ENCODE peak calls at places on chromosome 15, in ten cellular contexts. One of them, this sample, is unnamed.

GRCh38 chr15:88998980-88999713 is 86.0 kb upstream of the MFGE8 start:
- DNase-seq in fibroblast of pulmonary artery: no peak
- DNase-seq in WERI-Rb-1: no peak
- DNase-seq in brain microvascular endothelial cell: no peak
- DNase-seq in mammary epithelial cell: no peak
- DNase-seq in cardiac fibroblast: no peak
- DNase-seq in cardiac muscle cell: no peak
- DNase-seq in fibroblast of the aortic adventitia: no peak
- DNase-seq in right lobe of liver: no peak
- DNase-seq in effector memory CD4-positive, alpha-beta T cell: no peak
- DNase-seq in this sample: no peak

GRCh38 chr15:77819841-77820728 is 187.4 kb upstream of the LINGO1 start:
- DNase-seq in fibroblast of pulmonary artery: no peak
- DNase-seq in WERI-Rb-1: peak; percentile 87
- DNase-seq in brain microvascular endothelial cell: no peak
- DNase-seq in mammary epithelial cell: peak; percentile 17
- DNase-seq in cardiac fibroblast: peak; percentile 19
- DNase-seq in cardiac muscle cell: peak; percentile 70
- DNase-seq in fibroblast of the aortic adventitia: no peak
- DNase-seq in right lobe of liver: no peak
- DNase-seq in effector memory CD4-positive, alpha-beta T cell: no peak
- DNase-seq in this sample: no peak

GRCh38 chr15:73082719-73083275 is 30.5 kb downstream of the NEO1 start:
- DNase-seq in fibroblast of pulmonary artery: no peak
- DNase-seq in WERI-Rb-1: no peak
- DNase-seq in brain microvascular endothelial cell: no peak
- DNase-seq in mammary epithelial cell: no peak
- DNase-seq in cardiac fibroblast: no peak
- DNase-seq in cardiac muscle cell: peak; percentile 19
- DNase-seq in fibroblast of the aortic adventitia: no peak
- DNase-seq in right lobe of liver: no peak
- DNase-seq in effector memory CD4-positive, alpha-beta T cell: no peak
- DNase-seq in this sample: no peak

GRCh38 chr15:88091444-88092016 is 165.0 kb downstream of the NTRK3 start:
- DNase-seq in fibroblast of pulmonary artery: no peak
- DNase-seq in WERI-Rb-1: no peak
- DNase-seq in brain microvascular endothelial cell: no peak
- DNase-seq in mammary epithelial cell: no peak
- DNase-seq in cardiac fibroblast: no peak
- DNase-seq in cardiac muscle cell: no peak
- DNase-seq in fibroblast of the aortic adventitia: no peak
- DNase-seq in right lobe of liver: no peak
- DNase-seq in effector memory CD4-positive, alpha-beta T cell: no peak
- DNase-seq in this sample: no peak

GRCh38 chr15:31278056-31278445 is 48.6 kb upstream of the KLF13 start:
- DNase-seq in fibroblast of pulmonary artery: no peak
- DNase-seq in WERI-Rb-1: no peak
- DNase-seq in brain microvascular endothelial cell: no peak
- DNase-seq in mammary epithelial cell: no peak
- DNase-seq in cardiac fibroblast: no peak
- DNase-seq in cardiac muscle cell: no peak
- DNase-seq in fibroblast of the aortic adventitia: no peak
- DNase-seq in right lobe of liver: peak; percentile 41
- DNase-seq in effector memory CD4-positive, alpha-beta T cell: no peak
- DNase-seq in this sample: no peak

GRCh38 chr15:83092309-83092976 is 15.0 kb upstream of the TM6SF1 start:
- DNase-seq in fibroblast of pulmonary artery: peak; percentile 84
- DNase-seq in WERI-Rb-1: peak; percentile 42
- DNase-seq in brain microvascular endothelial cell: peak; percentile 77
- DNase-seq in mammary epithelial cell: peak; percentile 27
- DNase-seq in cardiac fibroblast: peak; percentile 73
- DNase-seq in cardiac muscle cell: peak; percentile 57
- DNase-seq in fibroblast of the aortic adventitia: peak; percentile 74
- DNase-seq in right lobe of liver: no peak
- DNase-seq in effector memory CD4-positive, alpha-beta T cell: no peak
- DNase-seq in this sample: peak; percentile 66

GRCh38 chr15:70503073-70503745 is 260.1 kb downstream of the UACA start:
- DNase-seq in fibroblast of pulmonary artery: no peak
- DNase-seq in WERI-Rb-1: no peak
- DNase-seq in brain microvascular endothelial cell: no peak
- DNase-seq in mammary epithelial cell: no peak
- DNase-seq in cardiac fibroblast: no peak
- DNase-seq in cardiac muscle cell: no peak
- DNase-seq in fibroblast of the aortic adventitia: no peak
- DNase-seq in right lobe of liver: no peak
- DNase-seq in effector memory CD4-positive, alpha-beta T cell: no peak
- DNase-seq in this sample: no peak

GRCh38 chr15:100032358-100033080 is 299.3 kb upstream of the LYSMD4 start:
- DNase-seq in fibroblast of pulmonary artery: peak; percentile 8
- DNase-seq in WERI-Rb-1: no peak
- DNase-seq in brain microvascular endothelial cell: peak; percentile 17
- DNase-seq in mammary epithelial cell: no peak
- DNase-seq in cardiac fibroblast: peak; percentile 8
- DNase-seq in cardiac muscle cell: no peak
- DNase-seq in fibroblast of the aortic adventitia: peak; percentile 6
- DNase-seq in right lobe of liver: no peak
- DNase-seq in effector memory CD4-positive, alpha-beta T cell: no peak
- DNase-seq in this sample: no peak

GRCh38 chr15:39171944-39172368 is 408.9 kb upstream of the THBS1 start:
- DNase-seq in fibroblast of pulmonary artery: peak; percentile 99
- DNase-seq in WERI-Rb-1: peak; percentile 35
- DNase-seq in brain microvascular endothelial cell: peak; percentile 96
- DNase-seq in mammary epithelial cell: peak; percentile 97
- DNase-seq in cardiac fibroblast: peak; percentile 99
- DNase-seq in cardiac muscle cell: peak; percentile 87
- DNase-seq in fibroblast of the aortic adventitia: peak; percentile 98
- DNase-seq in right lobe of liver: peak; percentile 48
- DNase-seq in effector memory CD4-positive, alpha-beta T cell: no peak
- DNase-seq in this sample: peak; percentile 70

GRCh38 chr15:41332788-41333527 is at the start of gene NUSAP1:
- DNase-seq in fibroblast of pulmonary artery: no peak
- DNase-seq in WERI-Rb-1: no peak
- DNase-seq in brain microvascular endothelial cell: no peak
- DNase-seq in mammary epithelial cell: no peak
- DNase-seq in cardiac fibroblast: no peak
- DNase-seq in cardiac muscle cell: no peak
- DNase-seq in fibroblast of the aortic adventitia: no peak
- DNase-seq in right lobe of liver: no peak
- DNase-seq in effector memory CD4-positive, alpha-beta T cell: no peak
- DNase-seq in this sample: no peak

GRCh38 chr15:41331833-41332787 is at the start of gene OIP5:
- DNase-seq in fibroblast of pulmonary artery: peak; percentile 100
- DNase-seq in WERI-Rb-1: peak; percentile 99
- DNase-seq in brain microvascular endothelial cell: peak; percentile 100
- DNase-seq in mammary epithelial cell: peak; percentile 100
- DNase-seq in cardiac fibroblast: peak; percentile 100
- DNase-seq in cardiac muscle cell: peak; percentile 100
- DNase-seq in fibroblast of the aortic adventitia: peak; percentile 99
- DNase-seq in right lobe of liver: peak; percentile 99
- DNase-seq in effector memory CD4-positive, alpha-beta T cell: peak; percentile 98
- DNase-seq in this sample: peak; percentile 99

GRCh38 chr15:41334293-41335120 is 1.8 kb downstream of the NUSAP1 start:
- DNase-seq in fibroblast of pulmonary artery: no peak
- DNase-seq in WERI-Rb-1: no peak
- DNase-seq in brain microvascular endothelial cell: no peak
- DNase-seq in mammary epithelial cell: no peak
- DNase-seq in cardiac fibroblast: no peak
- DNase-seq in cardiac muscle cell: no peak
- DNase-seq in fibroblast of the aortic adventitia: no peak
- DNase-seq in right lobe of liver: no peak
- DNase-seq in effector memory CD4-positive, alpha-beta T cell: no peak
- DNase-seq in this sample: no peak

GRCh38 chr15:41336549-41336948 is 3.9 kb downstream of the NUSAP1 start:
- DNase-seq in fibroblast of pulmonary artery: no peak
- DNase-seq in WERI-Rb-1: no peak
- DNase-seq in brain microvascular endothelial cell: no peak
- DNase-seq in mammary epithelial cell: no peak
- DNase-seq in cardiac fibroblast: no peak
- DNase-seq in cardiac muscle cell: no peak
- DNase-seq in fibroblast of the aortic adventitia: no peak
- DNase-seq in right lobe of liver: no peak
- DNase-seq in effector memory CD4-positive, alpha-beta T cell: no peak
- DNase-seq in this sample: no peak

GRCh38 chr15:41331281-41331680 is 1.1 kb downstream of the OIP5 start:
- DNase-seq in fibroblast of pulmonary artery: no peak
- DNase-seq in WERI-Rb-1: no peak
- DNase-seq in brain microvascular endothelial cell: no peak
- DNase-seq in mammary epithelial cell: no peak
- DNase-seq in cardiac fibroblast: no peak
- DNase-seq in cardiac muscle cell: no peak
- DNase-seq in fibroblast of the aortic adventitia: no peak
- DNase-seq in right lobe of liver: no peak
- DNase-seq in effector memory CD4-positive, alpha-beta T cell: no peak
- DNase-seq in this sample: no peak
- H3K4me3 ChIP-seq in fibroblast of pulmonary artery: no peak overlapping the region
- H3K4me3 ChIP-seq in WERI-Rb-1: peak overlapping the region; percentile 91
- H3K4me3 ChIP-seq in brain microvascular endothelial cell: no peak overlapping the region
- H3K4me3 ChIP-seq in mammary epithelial cell: no peak overlapping the region
- H3K4me3 ChIP-seq in cardiac fibroblast: peak overlapping the region; percentile 100
- H3K4me3 ChIP-seq in cardiac muscle cell: peak overlapping the region; percentile 88
- H3K4me3 ChIP-seq in fibroblast of the aortic adventitia: no peak overlapping the region
- H3K4me3 ChIP-seq in right lobe of liver: no peak overlapping the region
- H3K4me3 ChIP-seq in effector memory CD4-positive, alpha-beta T cell: no peak overlapping the region
- H3K4me3 ChIP-seq in this sample: no peak overlapping the region

DNA sequence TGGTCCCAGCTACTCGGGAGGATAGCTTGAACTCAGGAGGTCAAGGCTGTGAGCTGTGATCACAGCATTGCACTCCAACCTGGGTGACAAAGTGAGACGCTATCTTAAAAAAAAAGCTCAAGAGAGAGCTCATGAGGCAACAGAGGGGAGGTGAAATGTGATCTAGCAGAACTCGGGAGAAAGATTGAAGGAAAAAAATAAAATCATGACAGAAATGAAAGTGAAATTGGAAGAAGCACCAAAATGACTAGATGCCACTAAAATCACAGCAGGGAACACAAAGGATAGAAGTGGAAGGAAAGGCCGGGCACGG is 109.4 kb upstream of the BNIP2 start:
- DNase-seq in fibroblast of pulmonary artery: no peak
- DNase-seq in WERI-Rb-1: no peak
- DNase-seq in brain microvascular endothelial cell: no peak
- DNase-seq in mammary epithelial cell: no peak
- DNase-seq in cardiac fibroblast: no peak
- DNase-seq in cardiac muscle cell: no peak
- DNase-seq in fibroblast of the aortic adventitia: no peak
- DNase-seq in right lobe of liver: no peak
- DNase-seq in effector memory CD4-positive, alpha-beta T cell: no peak
- DNase-seq in this sample: no peak
- H3K4me3 ChIP-seq in fibroblast of pulmonary artery: no peak overlapping the region
- H3K4me3 ChIP-seq in WERI-Rb-1: no peak overlapping the region
- H3K4me3 ChIP-seq in brain microvascular endothelial cell: no peak overlapping the region
- H3K4me3 ChIP-seq in mammary epithelial cell: no peak overlapping the region
- H3K4me3 ChIP-seq in cardiac fibroblast: no peak overlapping the region
- H3K4me3 ChIP-seq in cardiac muscle cell: no peak overlapping the region
- H3K4me3 ChIP-seq in fibroblast of the aortic adventitia: no peak overlapping the region
- H3K4me3 ChIP-seq in right lobe of liver: no peak overlapping the region
- H3K4me3 ChIP-seq in effector memory CD4-positive, alpha-beta T cell: peak overlapping the region; percentile 23
- H3K4me3 ChIP-seq in this sample: no peak overlapping the region

GRCh38 chr15:43243246-43243645 is 22.4 kb upstream of the EPB42 start:
- DNase-seq in fibroblast of pulmonary artery: no peak
- DNase-seq in WERI-Rb-1: no peak
- DNase-seq in brain microvascular endothelial cell: no peak
- DNase-seq in mammary epithelial cell: no peak
- DNase-seq in cardiac fibroblast: no peak
- DNase-seq in cardiac muscle cell: no peak
- DNase-seq in fibroblast of the aortic adventitia: no peak
- DNase-seq in right lobe of liver: peak; percentile 13
- DNase-seq in effector memory CD4-positive, alpha-beta T cell: no peak
- DNase-seq in this sample: no peak
- H3K4me3 ChIP-seq in fibroblast of pulmonary artery: no peak overlapping the region
- H3K4me3 ChIP-seq in WERI-Rb-1: no peak overlapping the region
- H3K4me3 ChIP-seq in brain microvascular endothelial cell: no peak overlapping the region
- H3K4me3 ChIP-seq in mammary epithelial cell: no peak overlapping the region
- H3K4me3 ChIP-seq in cardiac fibroblast: no peak overlapping the region
- H3K4me3 ChIP-seq in cardiac muscle cell: no peak overlapping the region
- H3K4me3 ChIP-seq in fibroblast of the aortic adventitia: no peak overlapping the region
- H3K4me3 ChIP-seq in right lobe of liver: no peak overlapping the region
- H3K4me3 ChIP-seq in effector memory CD4-positive, alpha-beta T cell: no peak overlapping the region
- H3K4me3 ChIP-seq in this sample: no peak overlapping the region

GRCh38 chr15:65306551-65306950 is 2.1 kb downstream of the RNU5B-1 start:
- DNase-seq in fibroblast of pulmonary artery: no peak
- DNase-seq in WERI-Rb-1: no peak
- DNase-seq in brain microvascular endothelial cell: no peak
- DNase-seq in mammary epithelial cell: no peak
- DNase-seq in cardiac fibroblast: no peak
- DNase-seq in cardiac muscle cell: no peak
- DNase-seq in fibroblast of the aortic adventitia: no peak
- DNase-seq in right lobe of liver: no peak
- DNase-seq in effector memory CD4-positive, alpha-beta T cell: no peak
- DNase-seq in this sample: no peak

GRCh38 chr15:65304393-65305143 is at the start of gene RNU5B-1:
- DNase-seq in fibroblast of pulmonary artery: peak; percentile 97
- DNase-seq in WERI-Rb-1: peak; percentile 95
- DNase-seq in brain microvascular endothelial cell: peak; percentile 87
- DNase-seq in mammary epithelial cell: peak; percentile 70
- DNase-seq in cardiac fibroblast: peak; percentile 96
- DNase-seq in cardiac muscle cell: peak; percentile 90
- DNase-seq in fibroblast of the aortic adventitia: peak; percentile 98
- DNase-seq in right lobe of liver: peak; percentile 80
- DNase-seq in effector memory CD4-positive, alpha-beta T cell: peak; percentile 41
- DNase-seq in this sample: peak; percentile 78

GRCh38 chr15:65303687-65304392 is 637 bp upstream of the RNU5B-1 start:
- DNase-seq in fibroblast of pulmonary artery: peak; percentile 60
- DNase-seq in WERI-Rb-1: peak; percentile 45
- DNase-seq in brain microvascular endothelial cell: peak; percentile 35
- DNase-seq in mammary epithelial cell: peak; percentile 66
- DNase-seq in cardiac fibroblast: peak; percentile 67
- DNase-seq in cardiac muscle cell: peak; percentile 55
- DNase-seq in fibroblast of the aortic adventitia: peak; percentile 62
- DNase-seq in right lobe of liver: no peak
- DNase-seq in effector memory CD4-positive, alpha-beta T cell: peak; percentile 60
- DNase-seq in this sample: no peak

GRCh38 chr15:65305776-65306175 is 1.3 kb downstream of the RNU5B-1 start:
- DNase-seq in fibroblast of pulmonary artery: no peak
- DNase-seq in WERI-Rb-1: no peak
- DNase-seq in brain microvascular endothelial cell: no peak
- DNase-seq in mammary epithelial cell: peak; percentile 85
- DNase-seq in cardiac fibroblast: no peak
- DNase-seq in cardiac muscle cell: no peak
- DNase-seq in fibroblast of the aortic adventitia: no peak
- DNase-seq in right lobe of liver: no peak
- DNase-seq in effector memory CD4-positive, alpha-beta T cell: no peak
- DNase-seq in this sample: no peak

DNA sequence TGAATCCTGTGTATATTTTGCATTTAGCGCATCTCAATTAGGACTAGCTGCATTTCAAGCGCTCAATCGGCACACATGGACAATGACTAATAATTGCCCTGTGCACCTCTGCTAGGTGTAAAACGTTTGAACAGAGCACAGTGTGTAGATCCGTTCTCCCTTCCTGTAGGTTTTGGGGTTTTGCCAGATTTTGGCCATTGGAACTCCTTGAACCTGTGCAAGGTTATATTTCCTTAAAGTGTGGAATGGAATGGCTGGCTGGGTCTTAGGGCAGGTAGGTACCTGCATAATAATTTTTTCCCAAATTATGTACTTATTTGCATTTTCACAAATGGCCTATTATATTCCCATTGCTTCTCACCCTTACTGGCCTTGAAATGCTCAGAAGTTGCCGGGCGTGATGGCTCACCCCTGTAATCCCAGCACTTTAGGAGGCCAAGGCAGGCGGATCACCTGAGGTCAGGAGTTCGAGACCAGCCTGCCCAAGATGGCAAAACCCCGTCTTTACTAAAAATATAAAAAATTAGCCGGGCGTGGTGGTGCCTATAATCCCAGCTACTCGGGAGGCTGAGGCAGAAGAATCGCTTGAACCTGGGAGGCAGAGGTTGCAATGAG is 774 bp downstream of the RNU5B-1 start:
- DNase-seq in fibroblast of pulmonary artery: no peak
- DNase-seq in WERI-Rb-1: peak; percentile 30
- DNase-seq in brain microvascular endothelial cell: no peak
- DNase-seq in mammary epithelial cell: peak; percentile 100
- DNase-seq in cardiac fibroblast: no peak
- DNase-seq in cardiac muscle cell: no peak
- DNase-seq in fibroblast of the aortic adventitia: no peak
- DNase-seq in right lobe of liver: no peak
- DNase-seq in effector memory CD4-positive, alpha-beta T cell: no peak
- DNase-seq in this sample: no peak
- H3K4me3 ChIP-seq in fibroblast of pulmonary artery: no peak overlapping the region
- H3K4me3 ChIP-seq in WERI-Rb-1: peak overlapping the region; percentile 15
- H3K4me3 ChIP-seq in brain microvascular endothelial cell: no peak overlapping the region
- H3K4me3 ChIP-seq in mammary epithelial cell: no peak overlapping the region
- H3K4me3 ChIP-seq in cardiac fibroblast: no peak overlapping the region
- H3K4me3 ChIP-seq in cardiac muscle cell: no peak overlapping the region
- H3K4me3 ChIP-seq in fibroblast of the aortic adventitia: peak overlapping the region; percentile 11
- H3K4me3 ChIP-seq in right lobe of liver: no peak overlapping the region
- H3K4me3 ChIP-seq in effector memory CD4-positive, alpha-beta T cell: peak overlapping the region; percentile 53
- H3K4me3 ChIP-seq in this sample: peak overlapping the region; percentile 73